ENCODE peak calls at places on chromosomes 2 and 18, in four cellular contexts. B is cerebellar nuclear complex, V is OCI-LY7, O is fibroblast of gingiva. X is an unnamed sample.

GRCh38 chr2:26616864-26617135 is 24.4 kb downstream of the CIB4 start:
- DNase-seq in V (no peak), O (no peak), B (no peak), X (no peak)

GRCh38 chr2:174333502-174334277 is 1.1 kb upstream of the SP9 start:
- DNase-seq in O (no peak), V (no peak), B (no peak), X (no peak)

GRCh38 chr2:8628870-8629209 is 53.0 kb upstream of the ID2 start:
- DNase-seq in B (no peak), V (peak; percentile 74), O (no peak), X (no peak)

GRCh38 chr2:14634885-14635871 is 2.7 kb downstream of the LRATD1 start:
- DNase-seq in B (no peak), V (no peak), O (peak; percentile 35), X (peak; percentile 9)

GRCh38 chr2:31141513-31141912 is 3.3 kb upstream of the GALNT14 start:
- DNase-seq in B (no peak), O (no peak), V (no peak), X (no peak)

GRCh38 chr18:32373505-32373904 is 97.2 kb downstream of the GAREM1 start:
- DNase-seq in B (no peak), O (no peak), V (no peak), X (no peak)

GRCh38 chr2:200040251-200040650 is 84.9 kb downstream of the MAIP1 start:
- DNase-seq in V (no peak), B (no peak), O (no peak), X (no peak)

GRCh38 chr2:144267209-144267608 is 252.7 kb downstream of the ZEB2 start:
- DNase-seq in O (no peak), B (no peak), V (peak; percentile 28), X (no peak)

GRCh38 chr2:121793816-121794215 is 38.4 kb downstream of the TSN start:
- DNase-seq in O (no peak), V (no peak), B (no peak), X (no peak)

GRCh38 chr18:36532394-36532793 is 234.9 kb downstream of the FHOD3 start:
- DNase-seq in O (peak; percentile 62), B (no peak), V (no peak), X (no peak)

GRCh38 chr2:111138834-111139233 is 18.1 kb downstream of the BCL2L11 start:
- DNase-seq in V (no peak), O (no peak), B (no peak), X (no peak)

GRCh38 chr2:206231669-206232286 is 42.7 kb upstream of the ZDBF2 start:
- DNase-seq in V (no peak), B (no peak), O (no peak), X (no peak)

GRCh38 chr18:34771958-34772357 is 61.9 kb downstream of the DTNA start:
- DNase-seq in O (peak; percentile 28), B (no peak), V (no peak), X (no peak)

GRCh38 chr2:235746257-235746934 is 252.6 kb downstream of the AGAP1 start:
- DNase-seq in B (peak; percentile 28), V (peak; percentile 71), O (peak; percentile 85), X (peak; percentile 82)

GRCh38 chr2:106098081-106098480 is 96.0 kb downstream of the UXS1 start:
- DNase-seq in V (peak; percentile 12), O (no peak), B (no peak), X (no peak)

GRCh38 chr2:26946841-26947784 is 23.3 kb upstream of the MAPRE3 start:
- DNase-seq in O (peak; percentile 21), B (no peak), V (no peak), X (no peak)

GRCh38 chr2:39851691-39852110 is 72.6 kb upstream of the THUMPD2 start:
- DNase-seq in V (peak; percentile 87), B (no peak), O (peak; percentile 58), X (no peak)

GRCh38 chr2:68948695-68949094 is 4.0 kb downstream of the GKN2 start:
- DNase-seq in V (no peak), B (no peak), O (no peak), X (no peak)

GRCh38 chr2:109382946-109383345 is 230.8 kb downstream of the SEPTIN10 start:
- DNase-seq in B (no peak), O (peak; percentile 82), V (no peak), X (peak; percentile 55)

GRCh38 chr2:193929131-193929530 is 1727.9 kb upstream of the SLC39A10 start:
- DNase-seq in O (no peak), V (no peak), B (no peak), X (no peak)

X was measured in fibroblast of the conjunctiva.